ENCODE peak calls at places on chromosomes 13 and 19, in five cellular contexts. D is GM10248, S is AG09319, Q is esophagus squamous epithelium, X is lung. J is an unnamed sample.

GRCh38 chr19:6611441-6611852 is 20.5 kb upstream of the CD70 start:
- DNase-seq in D (no peak), S (no peak), Q (no peak), X (no peak), J (no peak)

GRCh38 chr19:12834976-12835757 is 788 bp upstream of the RTBDN start:
- DNase-seq in D (no peak), S (no peak), Q (no peak), X (no peak), J (peak)

GRCh38 chr19:40279120-40279551 is 6.0 kb downstream of the AKT2 start:
- DNase-seq in D (no peak), S (no peak), Q (no peak), X (no peak), J (no peak)

GRCh38 chr19:8028951-8029491 is 23.5 kb upstream of the CCL25 start:
- DNase-seq in D (no peak), S (no peak), Q (no peak), X (no peak), J (no peak)

GRCh38 chr19:10604460-10604980 is 17.4 kb upstream of the AP1M2 start:
- DNase-seq in D (peak), S (no peak), Q (no peak), X (no peak), J (peak)

GRCh38 chr13:113411216-113412023 is 41.9 kb downstream of the ADPRHL1 start:
- DNase-seq in D (no peak), S (peak), Q (no peak), X (no peak), J (no peak)

GRCh38 chr13:23688336-23688735 is 118.1 kb downstream of the TNFRSF19 start:
- DNase-seq in D (no peak), S (no peak), Q (no peak), X (no peak), J (no peak)

GRCh38 chr19:1057185-1057857 is 9.6 kb upstream of the ARHGAP45 start:
- DNase-seq in D (no peak), S (no peak), Q (no peak), X (no peak), J (peak)

GRCh38 chr19:1282588-1283206 is 3.0 kb upstream of the EFNA2 start:
- DNase-seq in D (no peak), S (no peak), Q (no peak), X (no peak), J (peak)

GRCh38 chr13:93726173-93727019 is 499.8 kb downstream of the GPC6 start:
- DNase-seq in D (no peak), S (no peak), Q (no peak), X (no peak), J (no peak)

GRCh38 chr19:4507804-4508203 is 10.5 kb downstream of the PLIN4 start:
- DNase-seq in D (no peak), S (no peak), Q (no peak), X (no peak), J (no peak)

GRCh38 chr19:48569814-48570213 is 17.8 kb downstream of the SULT2B1 start:
- DNase-seq in D (no peak), S (no peak), Q (no peak), X (no peak), J (no peak)

GRCh38 chr19:45553464-45553863 is 31.1 kb downstream of the OPA3 start:
- DNase-seq in D (no peak), S (no peak), Q (no peak), X (no peak), J (no peak)
- TF ChIP-seq CTCF in D (no peak), S (no peak), Q (no peak), X (no peak), J (no peak)

DNA sequence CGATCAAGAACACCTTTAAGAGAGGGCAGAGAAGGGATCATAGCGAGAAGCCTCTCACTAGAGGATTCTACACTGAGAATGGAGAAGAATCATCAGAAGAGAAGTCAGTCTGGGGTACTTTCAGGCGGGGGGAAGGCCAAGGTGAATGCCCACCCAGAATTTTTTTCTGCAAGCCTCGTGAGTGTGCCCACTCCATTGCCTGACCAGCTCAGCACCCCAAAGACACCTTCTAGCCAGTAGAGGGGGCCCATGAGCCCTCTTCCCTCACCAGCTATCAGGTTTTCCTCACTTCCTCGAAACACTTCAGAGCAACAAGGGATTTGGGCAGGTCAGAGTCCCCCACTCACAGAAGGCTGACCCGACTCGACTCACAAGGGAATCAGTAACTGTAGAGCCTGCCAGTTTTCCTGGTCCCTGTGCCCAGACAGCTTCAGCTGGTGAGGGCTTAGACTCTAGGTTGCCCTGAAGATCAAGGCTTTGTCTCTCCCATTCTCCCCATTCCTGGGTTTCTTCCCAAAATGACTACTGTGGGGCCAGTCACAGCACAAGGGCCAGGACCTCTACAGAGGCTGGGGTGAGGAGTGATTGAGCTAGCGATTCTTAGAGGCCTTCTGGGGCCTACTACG is 18.4 kb downstream of the NLRP13 start:
- DNase-seq in D (no peak), S (no peak), Q (no peak), X (no peak), J (no peak)
- TF ChIP-seq CTCF in D (no peak), S (no peak), Q (no peak), X (no peak), J (peak)

GRCh38 chr13:24922390-24923304 is 158.7 kb downstream of the RNF17 start:
- DNase-seq in D (peak), S (peak), Q (peak), X (peak), J (peak)
- TF ChIP-seq CTCF in D (peak), S (no peak), Q (no peak), X (no peak), J (no peak)

GRCh38 chr13:41193919-41194824 is at the start of gene KBTBD7:
- DNase-seq in D (peak), S (peak), Q (peak), X (peak), J (peak)

GRCh38 chr13:41199061-41199460 is 4.7 kb upstream of the KBTBD7 start:
- DNase-seq in D (no peak), S (no peak), Q (no peak), X (no peak), J (no peak)

GRCh38 chr13:41196011-41196410 is 1.6 kb upstream of the KBTBD7 start:
- DNase-seq in D (no peak), S (no peak), Q (no peak), X (no peak), J (no peak)

GRCh38 chr13:41199526-41199925 is 5.2 kb upstream of the KBTBD7 start:
- DNase-seq in D (peak), S (peak), Q (no peak), X (no peak), J (peak)

DNA sequence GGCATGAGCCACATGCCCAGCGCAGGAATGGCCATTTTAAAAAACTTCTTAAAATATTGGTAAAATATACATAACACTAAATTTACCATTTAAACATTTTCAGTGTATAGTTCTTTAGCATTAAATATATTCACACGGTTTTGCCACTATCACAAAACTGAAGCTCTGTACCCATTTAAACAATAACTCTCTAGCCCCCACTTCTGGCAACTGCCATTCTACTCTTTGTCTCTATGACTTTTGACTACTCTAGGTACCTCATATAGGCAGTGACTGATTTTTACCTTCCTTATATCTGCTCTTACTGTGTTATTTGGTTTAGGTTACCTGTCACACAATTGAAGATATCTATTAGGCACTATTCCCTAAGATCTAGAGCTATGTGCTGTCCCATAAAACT is 2.3 kb upstream of the KBTBD7 start:
- DNase-seq in D (no peak), S (no peak), Q (no peak), X (no peak), J (no peak)
- TF ChIP-seq CTCF in D (peak), S (no peak), Q (no peak), X (no peak), J (no peak)

GRCh38 chr19:29445246-29445645 is 80.5 kb upstream of the VSTM2B start:
- DNase-seq in D (no peak), S (no peak), Q (no peak), X (no peak), J (no peak)
- TF ChIP-seq CTCF in D (no peak), S (no peak), Q (no peak), X (no peak), J (no peak)

GRCh38 chr19:43774103-43774939 is 6.5 kb downstream of the KCNN4 start:
- DNase-seq in D (no peak), S (no peak), Q (no peak), X (peak), J (no peak)
- TF ChIP-seq CTCF in D (no peak), S (peak), Q (no peak), X (peak), J (no peak)

GRCh38 chr19:30799854-30800755 is 427.9 kb downstream of the ZNF536 start:
- DNase-seq in D (peak), S (no peak), Q (no peak), X (peak), J (peak)
- TF ChIP-seq CTCF in D (peak), S (peak), Q (peak), X (peak), J (peak)

GRCh38 chr13:80251403-80251802 is 89.5 kb downstream of the SPRY2 start:
- DNase-seq in D (no peak), S (no peak), Q (no peak), X (no peak), J (no peak)
- TF ChIP-seq CTCF in D (no peak), S (no peak), Q (no peak), X (no peak), J (no peak)

GRCh38 chr13:45879666-45880065 is 28.1 kb upstream of the SIAH3 start:
- DNase-seq in D (no peak), S (no peak), Q (no peak), X (no peak), J (no peak)
- TF ChIP-seq CTCF in D (peak), S (no peak), Q (no peak), X (no peak), J (no peak)